ENCODE peak calls at places on chromosomes 2 and 18, in eight cellular contexts. Y is GM23248; R is breast epithelium; K is naive thymus-derived CD4-positive, alpha-beta T cell; U is psoas muscle; D is GM23338; A is Caco-2; I is ovary. M is an unnamed sample. For H3K4me1, the result is how much of the 10 kb centered on the place peaks cover.

GRCh38 chr2:43269074-43269572 is 42.7 kb upstream of the ZFP36L2 start:
- DNase-seq in Y (peak), R (peak), K (no peak), U (peak), D (no peak), A (no peak), I (peak), M (no peak)

GRCh38 chr2:202377308-202377736 is 1.2 kb downstream of the BMPR2 start:
- DNase-seq in Y (peak), R (no peak), K (no peak), U (peak), D (peak), A (peak), I (peak), M (no peak)

GRCh38 chr2:111702119-111702808 is 181.7 kb downstream of the ANAPC1 start:
- DNase-seq in Y (peak), R (no peak), K (no peak), U (peak), D (peak), A (peak), I (no peak), M (peak)

GRCh38 chr2:164642946-164643555 is 21.8 kb upstream of the GRB14 start:
- DNase-seq in Y (no peak), R (no peak), K (no peak), U (no peak), D (no peak), A (no peak), I (no peak), M (no peak)

GRCh38 chr2:20421988-20422678 is 24.7 kb upstream of the RHOB start:
- DNase-seq in Y (peak), R (peak), K (no peak), U (peak), D (no peak), A (no peak), I (peak), M (no peak)

GRCh38 chr2:127197475-127198385 is 22.4 kb downstream of the CYP27C1 start:
- DNase-seq in Y (peak), R (no peak), K (peak), U (peak), D (peak), A (peak), I (peak), M (peak)

GRCh38 chr2:222652856-222653255 is 3.0 kb downstream of the FARSB start:
- DNase-seq in Y (no peak), R (no peak), K (no peak), U (no peak), D (no peak), A (no peak), I (no peak), M (no peak)

GRCh38 chr2:109374548-109375130 is 239.1 kb downstream of the SEPTIN10 start:
- DNase-seq in Y (no peak), R (no peak), K (no peak), U (no peak), D (no peak), A (peak), I (no peak), M (peak)

GRCh38 chr2:189763908-189764661 is 1.5 kb upstream of the OSGEPL1 start:
- DNase-seq in Y (peak), R (no peak), K (no peak), U (no peak), D (peak), A (no peak), I (no peak), M (no peak)

GRCh38 chr2:26430826-26431225 is 29.1 kb downstream of the DRC1 start:
- DNase-seq in Y (peak), R (no peak), K (no peak), U (no peak), D (no peak), A (no peak), I (no peak), M (no peak)

GRCh38 chr2:239944706-239945551 is 80.2 kb downstream of the NDUFA10 start:
- DNase-seq in Y (no peak), R (no peak), K (peak), U (no peak), D (no peak), A (no peak), I (no peak), M (no peak)

GRCh38 chr18:8849696-8850095 is 144.3 kb downstream of the MTCL1 start:
- DNase-seq in Y (peak), R (no peak), K (no peak), U (no peak), D (no peak), A (no peak), I (no peak), M (no peak)

GRCh38 chr2:134155134-134155533 is 98.7 kb upstream of the MGAT5 start:
- DNase-seq in Y (no peak), R (no peak), K (no peak), U (no peak), D (no peak), A (no peak), I (no peak), M (no peak)

GRCh38 chr2:189933911-189934399 is 128.6 kb downstream of the MSTN start:
- DNase-seq in Y (peak), R (no peak), K (no peak), U (no peak), D (no peak), A (no peak), I (no peak), M (no peak)

GRCh38 chr18:23814977-23815614 is 125.8 kb downstream of the LAMA3 start:
- DNase-seq in Y (no peak), R (no peak), K (no peak), U (no peak), D (no peak), A (no peak), I (peak), M (no peak)

GRCh38 chr2:915979-916378 is 34.7 kb upstream of the SNTG2 start:
- DNase-seq in Y (no peak), R (no peak), K (no peak), U (no peak), D (no peak), A (no peak), I (no peak), M (no peak)

GRCh38 chr2:48107326-48107925 is 201.1 kb upstream of the FBXO11 start:
- DNase-seq in Y (peak), R (no peak), K (no peak), U (no peak), D (peak), A (peak), I (no peak), M (no peak)

GRCh38 chr2:8231909-8232308 is 449.9 kb upstream of the ID2 start:
- DNase-seq in Y (no peak), R (no peak), K (no peak), U (no peak), D (no peak), A (no peak), I (no peak), M (no peak)

GRCh38 chr2:30252723-30253688 is 21.7 kb downstream of the LBH start:
- DNase-seq in Y (peak), R (no peak), K (peak), U (peak), D (no peak), A (peak), I (no peak), M (no peak)

GRCh38 chr2:137928547-137929503 is 35.4 kb upstream of the HNMT start:
- DNase-seq in Y (peak), R (no peak), K (no peak), U (no peak), D (no peak), A (peak), I (no peak), M (no peak)

GRCh38 chr18:59150236-59150635 is 10.6 kb downstream of the SEC11C start:
- DNase-seq in Y (no peak), R (no peak), K (no peak), U (no peak), D (peak), A (no peak), I (no peak), M (no peak)

GRCh38 chr2:156343940-156344301 is 11.4 kb upstream of the NR4A2 start:
- DNase-seq in Y (peak), R (no peak), K (no peak), U (no peak), D (no peak), A (no peak), I (no peak), M (no peak)

GRCh38 chr2:172253190-172254052 is 150.7 kb upstream of the DLX2 start:
- DNase-seq in Y (peak), R (peak), K (no peak), U (peak), D (no peak), A (peak), I (no peak), M (no peak)

GRCh38 chr2:186256540-186256939 is 229.5 kb upstream of the ZC3H15 start:
- DNase-seq in Y (peak), R (no peak), K (no peak), U (no peak), D (peak), A (no peak), I (no peak), M (peak)

GRCh38 chr2:54404270-54404669 is 51.9 kb upstream of the SPTBN1 start:
- DNase-seq in Y (no peak), R (no peak), K (no peak), U (no peak), D (no peak), A (no peak), I (no peak), M (no peak)
- H3K4me1 ChIP-seq in Y (under half), R (under half), K (under half), U (under half), D (under half), A (under half), I (under half), M (under half)

DNA sequence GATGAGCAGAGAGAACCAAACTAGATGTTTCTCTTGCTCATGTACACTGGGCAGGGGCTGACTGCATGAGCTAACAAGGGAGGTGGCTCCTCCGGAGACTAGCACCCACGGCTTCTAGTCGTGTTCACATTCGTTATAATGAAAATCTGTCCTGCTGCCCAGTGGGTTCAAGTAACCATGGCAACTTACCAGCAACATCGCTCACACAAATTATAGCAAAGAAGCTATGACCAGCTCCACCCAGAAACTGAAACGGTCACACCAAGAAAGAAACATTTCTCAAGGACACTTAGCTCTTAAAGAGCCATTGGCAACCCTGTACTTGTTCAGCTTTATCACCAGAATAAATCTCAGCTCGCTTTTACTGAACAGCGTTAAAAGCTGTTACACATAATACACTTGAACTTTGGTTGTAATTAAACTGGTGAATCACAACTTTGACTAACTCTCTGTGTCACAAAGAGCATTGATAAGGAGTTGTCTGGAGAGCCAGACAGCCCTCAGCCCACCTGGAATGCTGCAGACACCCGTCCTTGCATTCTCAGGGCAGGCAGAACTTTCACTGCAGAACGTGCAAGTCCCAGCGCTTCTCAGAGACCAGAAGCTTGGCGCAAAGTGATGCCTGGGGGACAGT is 141.2 kb downstream of the PID1 start:
- DNase-seq in Y (peak), R (no peak), K (no peak), U (peak), D (no peak), A (no peak), I (no peak), M (no peak)
- H3K4me3 ChIP-seq in Y (peak), R (no peak), K (no peak), U (no peak), D (no peak), A (no peak), I (no peak), M (no peak)

DNA sequence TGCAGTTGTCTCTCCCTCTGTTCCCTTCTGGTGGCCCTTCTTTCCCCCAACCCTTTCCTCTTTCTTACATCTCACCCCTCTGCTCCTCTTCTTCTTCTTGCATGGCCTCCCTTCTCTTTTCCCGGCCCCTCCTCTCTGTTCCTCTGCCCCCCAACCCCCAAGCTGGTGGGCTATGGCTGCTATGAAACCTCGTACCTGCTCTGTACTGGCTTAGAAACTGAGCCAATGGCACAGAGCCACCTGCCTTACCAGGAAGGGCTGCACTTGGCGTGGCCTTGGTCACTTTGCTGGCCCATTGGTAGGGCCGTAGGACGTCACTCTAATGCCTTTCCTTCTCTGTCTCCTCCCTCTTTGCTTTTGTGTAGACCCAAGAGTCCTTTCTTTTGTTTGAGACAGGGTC is 78.9 kb downstream of the LRRFIP1 start:
- DNase-seq in Y (no peak), R (no peak), K (no peak), U (no peak), D (no peak), A (no peak), I (no peak), M (no peak)
- H3K4me1 ChIP-seq in Y (under half), R (under half), K (under half), U (half or more), D (under half), A (under half), I (under half), M (under half)

DNA sequence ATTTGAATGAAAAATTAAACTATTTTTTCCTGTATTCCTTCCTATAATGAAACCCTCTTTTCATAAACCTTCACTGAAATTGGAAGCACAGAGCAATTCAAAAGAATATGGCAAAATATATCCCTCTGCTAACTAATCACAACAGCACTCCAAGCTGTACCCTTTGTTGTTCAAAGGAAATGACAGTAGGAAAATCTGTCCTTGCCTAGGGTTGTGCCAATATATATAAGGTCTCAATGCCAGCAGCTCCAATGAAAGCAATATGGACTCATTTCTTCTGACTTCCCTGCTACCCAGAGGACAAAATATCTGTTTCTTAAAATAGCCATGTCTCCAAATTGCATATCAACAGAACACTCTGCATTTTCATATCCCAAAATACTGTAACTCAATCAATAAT is 373.9 kb upstream of the MC4R start:
- DNase-seq in Y (no peak), R (no peak), K (no peak), U (no peak), D (no peak), A (no peak), I (no peak), M (no peak)
- H3K4me3 ChIP-seq in Y (no peak), R (no peak), K (no peak), U (no peak), D (no peak), A (no peak), I (no peak), M (no peak)